ENCODE peak calls at places on chromosomes 13 and 19, in seven cellular contexts. J is anterior cingulate cortex, A is cardiac septum, M is fibroblast of villous mesenchyme, O is IMR-90, S is AG09319, X is transverse colon. Y is an unnamed sample.

GRCh38 chr19:38056646-38057045 is 149.6 kb downstream of the SIPA1L3 start:
- DNase-seq in A (no peak), X (no peak), J (no peak), S (no peak), M (no peak), O (no peak), Y (no peak)

GRCh38 chr13:27795718-27796019 is 3.4 kb downstream of the GSX1 start:
- DNase-seq in S (no peak), X (no peak), M (no peak), A (no peak), O (no peak), J (no peak), Y (no peak)

GRCh38 chr19:35195822-35196221 is 32.7 kb downstream of the FAM187B start:
- DNase-seq in O (no peak), A (no peak), J (no peak), X (no peak), S (no peak), M (no peak), Y (no peak)

GRCh38 chr13:43328907-43329306 is 305.5 kb downstream of the DNAJC15 start:
- DNase-seq in O (no peak), S (no peak), J (no peak), X (no peak), A (no peak), M (no peak), Y (no peak)

GRCh38 chr19:1465191-1466016 is 13.6 kb downstream of the C19orf25 start:
- DNase-seq in X (peak), O (peak), M (peak), J (no peak), S (no peak), A (no peak), Y (no peak)

GRCh38 chr19:58279042-58279924 is 528 bp downstream of the ZNF8 start:
- DNase-seq in M (peak), X (peak), J (no peak), S (peak), A (peak), O (peak), Y (peak)

GRCh38 chr19:46756544-46756888 is 10.3 kb upstream of the STRN4 start:
- DNase-seq in X (no peak), M (no peak), O (no peak), J (no peak), A (no peak), S (no peak), Y (no peak)

GRCh38 chr19:23789246-23789645 is 30.6 kb upstream of the ZNF681 start:
- DNase-seq in X (no peak), J (no peak), M (no peak), S (no peak), O (no peak), A (no peak), Y (no peak)

GRCh38 chr13:110017379-110017778 is 231.0 kb upstream of the IRS2 start:
- DNase-seq in M (peak), X (no peak), A (no peak), O (peak), J (no peak), S (peak), Y (no peak)

GRCh38 chr13:49218493-49219051 is 1.6 kb upstream of the MLNR start:
- DNase-seq in O (peak), X (no peak), M (peak), S (no peak), J (no peak), A (no peak), Y (no peak)

GRCh38 chr19:30281903-30282302 is 90.3 kb upstream of the ZNF536 start:
- DNase-seq in O (no peak), S (no peak), M (no peak), J (no peak), A (no peak), X (no peak), Y (no peak)

GRCh38 chr19:14949876-14950275 is 8.6 kb downstream of the OR7C2 start:
- DNase-seq in S (no peak), M (no peak), O (no peak), J (no peak), A (no peak), X (no peak), Y (no peak)

GRCh38 chr19:55176116-55176515 is 4.0 kb downstream of the SYT5 start:
- DNase-seq in O (no peak), A (no peak), M (no peak), S (no peak), J (no peak), X (no peak), Y (no peak)

GRCh38 chr13:101144808-101145419 is 271.4 kb downstream of the NALCN start:
- DNase-seq in O (peak), X (no peak), A (no peak), M (peak), J (no peak), S (peak), Y (peak)

GRCh38 chr19:51777570-51778460 is 16.8 kb downstream of the FPR2 start:
- DNase-seq in O (peak), S (peak), M (peak), A (peak), X (peak), J (peak), Y (peak)

GRCh38 chr13:113616281-113616906 is 31.8 kb downstream of the TFDP1 start:
- DNase-seq in S (no peak), M (peak), J (no peak), X (no peak), A (no peak), O (peak), Y (no peak)

GRCh38 chr13:20721454-20722357 is 18.2 kb downstream of the IL17D start:
- DNase-seq in J (peak), S (no peak), A (no peak), M (peak), X (peak), O (peak), Y (no peak)

GRCh38 chr13:45310341-45311138 is 30.4 kb downstream of the TPT1 start:
- DNase-seq in M (no peak), O (no peak), S (no peak), A (no peak), J (no peak), X (no peak), Y (no peak)

GRCh38 chr19:459724-460511 is 915 bp downstream of the SHC2 start:
- DNase-seq in A (peak), X (peak), M (peak), J (peak), S (no peak), O (peak), Y (peak)

GRCh38 chr13:76944457-76944856 is 3.9 kb upstream of the ACOD1 start:
- DNase-seq in J (no peak), S (no peak), A (no peak), X (no peak), M (peak), O (peak), Y (no peak)

GRCh38 chr13:39512687-39513086 is 90.3 kb downstream of the LHFPL6 start:
- DNase-seq in S (no peak), J (no peak), O (no peak), A (no peak), X (no peak), M (no peak), Y (no peak)